ENCODE peak calls at places on chromosome 20, in five cellular contexts. Q is AG10803, W is right lobe of liver, L is foreskin fibroblast, X is A549. J is an unnamed sample.

GRCh38 chr20:48458003-48458377 is 369.8 kb downstream of the PREX1 start:
- DNase-seq in Q (no peak), L (no peak), X (no peak), W (no peak), J (no peak)

GRCh38 chr20:51163996-51164600 is 141.2 kb upstream of the KCNG1 start:
- DNase-seq in W (no peak), L (no peak), X (no peak), Q (no peak), J (no peak)

GRCh38 chr20:49990310-49990720 is 7.5 kb downstream of the SNAI1 start:
- DNase-seq in X (no peak), L (peak), W (no peak), Q (peak), J (no peak)

GRCh38 chr20:34797012-34797720 is 28.3 kb downstream of the NCOA6 start:
- DNase-seq in W (no peak), X (no peak), Q (no peak), L (no peak), J (no peak)

GRCh38 chr20:53405070-53405603 is 188.5 kb downstream of the ZNF217 start:
- DNase-seq in W (no peak), X (no peak), Q (no peak), L (no peak), J (no peak)

GRCh38 chr20:21515300-21516179 is 1.7 kb upstream of the NKX2-2 start:
- DNase-seq in Q (no peak), L (no peak), W (peak), X (no peak), J (no peak)

GRCh38 chr20:237918-238317 is 10.9 kb downstream of the DEFB129 start:
- DNase-seq in W (no peak), X (no peak), L (no peak), Q (no peak), J (no peak)

GRCh38 chr20:44019638-44020335 is 105.1 kb downstream of the TOX2 start:
- DNase-seq in X (no peak), Q (peak), L (peak), W (no peak), J (peak)

GRCh38 chr20:40897177-40897700 is 131.4 kb upstream of the TOP1 start:
- DNase-seq in X (no peak), Q (peak), L (peak), W (peak), J (peak)

GRCh38 chr20:34163316-34163715 is 51.3 kb upstream of the EIF2S2 start:
- DNase-seq in Q (no peak), L (no peak), W (no peak), X (no peak), J (no peak)

GRCh38 chr20:44017905-44018683 is 103.4 kb downstream of the TOX2 start:
- DNase-seq in Q (peak), W (no peak), X (peak), L (peak), J (peak)

GRCh38 chr20:4183361-4183760 is 168.0 kb upstream of the RNF24 start:
- DNase-seq in X (no peak), Q (no peak), L (no peak), W (no peak), J (no peak)

GRCh38 chr20:39524371-39524911 is 562.3 kb downstream of the DHX35 start:
- DNase-seq in X (no peak), W (no peak), Q (no peak), L (no peak), J (no peak)

GRCh38 chr20:63594043-63594561 is 20.1 kb upstream of the HELZ2 start:
- DNase-seq in X (no peak), W (no peak), Q (peak), L (peak), J (no peak)

GRCh38 chr20:17633221-17633849 is 48.7 kb downstream of the RRBP1 start:
- DNase-seq in L (no peak), Q (no peak), W (no peak), X (no peak), J (no peak)

GRCh38 chr20:52049001-52049731 is 142.4 kb downstream of the ZFP64 start:
- DNase-seq in L (peak), X (no peak), Q (peak), W (no peak), J (peak)

GRCh38 chr20:13510837-13511488 is 127.8 kb downstream of the TASP1 start:
- DNase-seq in W (no peak), L (no peak), Q (peak), X (no peak), J (peak)

GRCh38 chr20:59667981-59668515 is 63.7 kb downstream of the PHACTR3 start:
- DNase-seq in X (no peak), L (no peak), W (no peak), Q (no peak), J (no peak)

GRCh38 chr20:2631228-2631627 is 21.2 kb upstream of the NOP56 start:
- DNase-seq in W (no peak), L (peak), Q (no peak), X (no peak), J (peak)

GRCh38 chr20:5770240-5770986 is 20.2 kb downstream of the SHLD1 start:
- DNase-seq in W (no peak), X (no peak), L (peak), Q (peak), J (no peak)

GRCh38 chr20:48166082-48166835 is 381.0 kb upstream of the SULF2 start:
- DNase-seq in X (no peak), L (no peak), Q (no peak), W (no peak), J (no peak)

GRCh38 chr20:20743511-20744169 is 31.2 kb upstream of the RALGAPA2 start:
- DNase-seq in X (no peak), Q (no peak), L (no peak), W (peak), J (no peak)

GRCh38 chr20:11267131-11267761 is 593.4 kb upstream of the JAG1 start:
- DNase-seq in W (no peak), X (peak), Q (peak), L (peak), J (peak)

GRCh38 chr20:46222521-46223007 is 85.7 kb downstream of the CDH22 start:
- DNase-seq in X (no peak), L (no peak), Q (no peak), W (no peak), J (no peak)

GRCh38 chr20:17679786-17680127 is 2.3 kb downstream of the RRBP1 start:
- DNase-seq in L (no peak), W (peak), Q (no peak), X (peak), J (no peak)

GRCh38 chr20:19849341-19850189 is 91.5 kb downstream of the RIN2 start:
- DNase-seq in W (no peak), Q (peak), X (no peak), L (no peak), J (no peak)

GRCh38 chr20:59265298-59265697 is 35.1 kb upstream of the EDN3 start:
- DNase-seq in W (no peak), L (no peak), X (no peak), Q (no peak), J (no peak)

DNA sequence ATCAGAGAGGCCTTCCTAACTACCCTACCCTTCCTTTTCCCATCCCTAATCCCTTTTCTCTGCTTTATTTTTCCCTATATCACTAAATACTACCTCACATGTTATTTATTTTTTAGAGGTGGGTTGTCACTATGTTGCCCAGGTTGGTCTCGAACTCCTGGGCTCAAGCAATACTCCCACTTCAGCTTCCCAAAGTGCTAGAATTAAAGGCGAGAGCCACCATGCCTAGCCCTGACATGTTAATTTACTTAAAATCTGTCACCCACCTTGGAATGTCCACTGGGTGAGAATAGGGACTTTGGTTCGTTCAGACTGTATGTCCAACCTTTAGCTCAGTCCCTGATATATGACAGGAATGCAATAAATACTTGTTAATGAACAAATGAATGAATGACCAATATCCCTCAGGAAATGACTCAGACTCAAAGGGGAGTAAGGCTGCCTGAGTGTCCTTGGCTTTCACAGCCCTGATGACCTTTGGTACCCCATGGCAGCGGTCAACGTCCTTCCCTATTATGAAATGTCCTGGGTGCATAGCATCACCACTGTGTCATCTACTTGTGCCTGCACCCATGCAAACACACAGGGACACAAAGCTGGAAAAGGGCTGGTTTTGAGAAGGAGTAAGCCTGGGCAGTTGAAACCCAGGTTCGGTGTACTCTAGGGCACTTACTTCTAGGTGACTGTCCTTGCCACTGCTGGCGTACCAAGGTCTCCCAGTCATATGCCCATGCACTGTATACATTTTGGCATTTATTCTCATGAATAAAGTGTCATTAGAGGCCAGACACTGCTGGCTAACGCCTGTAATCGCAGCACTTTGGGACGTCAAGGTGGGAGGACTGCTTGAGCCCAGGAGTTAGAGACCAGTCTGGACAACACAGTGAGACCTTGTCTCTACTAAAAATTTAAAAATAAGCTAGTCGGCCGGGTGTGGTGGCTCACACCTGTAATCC is 26.5 kb downstream of the BCL2L1 start:
- DNase-seq in L (peak), W (peak), Q (peak), X (peak), J (peak)
- TF ChIP-seq CTCF in L (no peak), W (no peak), Q (no peak), X (no peak), J (no peak)

DNA sequence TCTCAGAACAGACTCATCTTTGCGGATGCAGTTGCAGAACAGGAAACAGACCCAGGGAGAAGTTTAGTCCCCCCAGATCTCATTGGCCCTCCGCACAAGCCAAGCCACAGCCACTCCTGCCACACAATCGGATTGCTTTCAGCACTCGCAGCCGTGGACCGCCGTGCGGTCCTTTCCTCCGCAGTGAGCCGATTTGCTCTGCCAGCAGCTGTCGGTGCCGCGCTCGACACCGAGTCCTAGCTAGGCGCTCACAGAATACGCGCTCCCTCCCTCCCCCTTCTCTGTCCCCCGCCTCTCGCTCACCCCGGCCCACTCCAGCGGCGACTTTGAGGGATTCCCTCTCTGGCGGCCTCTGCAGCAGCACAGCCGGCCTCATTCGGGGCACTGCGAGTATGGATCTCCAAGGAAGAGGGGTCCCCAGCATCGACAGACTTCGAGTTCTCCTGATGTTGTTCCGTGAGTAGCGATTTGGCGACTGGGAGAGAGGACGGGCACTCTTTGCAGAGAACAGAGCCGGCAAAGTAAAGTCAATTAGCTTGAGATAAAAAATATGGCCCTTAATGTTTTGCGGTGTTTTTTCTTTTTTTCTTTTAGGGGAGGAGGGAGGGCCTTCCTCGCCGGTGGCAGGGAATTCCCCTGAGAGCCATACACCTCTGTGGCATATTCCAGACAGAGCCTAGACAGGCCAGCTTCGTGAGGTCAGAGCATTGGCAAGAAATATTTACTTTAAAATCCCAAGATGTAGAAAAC is at the start of gene LAMP5:
- DNase-seq in Q (peak), L (peak), X (no peak), W (no peak), J (no peak)
- H3K4me3 ChIP-seq in Q (no peak), L (no peak), X (peak), W (no peak), J (no peak)

GRCh38 chr20:62182469-62183425 is at the start of gene MTG2:
- DNase-seq in Q (peak), L (peak), W (peak), X (peak), J (peak)
- TF ChIP-seq CTCF in Q (no peak), L (no peak), W (no peak), X (no peak), J (peak)

GRCh38 chr20:37905969-37906613 is 3.2 kb downstream of the VSTM2L start:
- DNase-seq in X (no peak), L (no peak), W (no peak), Q (no peak), J (no peak)

GRCh38 chr20:37902504-37903313 is at the start of gene VSTM2L:
- DNase-seq in Q (peak), W (no peak), L (peak), X (peak), J (peak)

GRCh38 chr20:37903317-37904007 is 535 bp downstream of the VSTM2L start:
- DNase-seq in Q (no peak), L (no peak), X (peak), W (no peak), J (no peak)

GRCh38 chr20:37904008-37904675 is 1.2 kb downstream of the VSTM2L start:
- DNase-seq in X (no peak), Q (no peak), W (no peak), L (no peak), J (no peak)

DNA sequence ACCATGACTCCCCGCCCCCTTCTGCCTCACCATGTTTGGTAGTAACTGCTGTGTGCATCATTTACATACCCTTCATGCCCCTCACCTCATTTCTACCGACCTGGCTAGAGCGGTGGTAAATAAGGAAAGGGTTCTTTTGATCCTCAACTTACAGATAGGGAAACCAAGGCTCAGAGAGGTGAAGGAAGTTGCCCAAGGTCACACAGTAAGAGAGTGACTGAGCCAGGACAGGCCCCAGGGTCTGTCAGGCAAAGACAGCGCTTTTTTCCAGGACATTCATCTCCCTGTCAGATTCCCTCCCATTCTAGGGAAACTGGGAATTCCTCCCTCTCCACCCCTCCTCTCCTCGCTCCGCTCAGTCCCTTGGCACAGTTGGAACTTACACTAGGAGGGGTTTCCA is 1.9 kb downstream of the VSTM2L start:
- DNase-seq in Q (no peak), X (no peak), W (no peak), L (no peak), J (no peak)
- H3K4me3 ChIP-seq in Q (no peak), X (no peak), W (no peak), L (no peak), J (peak)

GRCh38 chr20:36449663-36450062 is 91.7 kb upstream of the MYL9 start:
- DNase-seq in Q (no peak), X (no peak), W (no peak), L (no peak), J (no peak)

GRCh38 chr20:36441416-36441815 is 99.9 kb upstream of the MYL9 start:
- DNase-seq in Q (no peak), W (no peak), X (no peak), L (no peak), J (no peak)

GRCh38 chr20:36446557-36446956 is 94.8 kb upstream of the MYL9 start:
- DNase-seq in Q (no peak), X (no peak), L (no peak), W (no peak), J (no peak)

GRCh38 chr20:36447101-36447500 is 94.2 kb upstream of the MYL9 start:
- DNase-seq in X (no peak), Q (no peak), W (no peak), L (no peak), J (no peak)

GRCh38 chr20:36445847-36446246 is 95.5 kb upstream of the MYL9 start:
- DNase-seq in X (no peak), W (no peak), L (no peak), Q (no peak), J (no peak)
- TF ChIP-seq CTCF in X (no peak), W (no peak), L (no peak), Q (no peak), J (no peak)

GRCh38 chr20:54716790-54717189 is 241.4 kb downstream of the DOK5 start:
- DNase-seq in W (no peak), L (no peak), X (no peak), Q (no peak), J (no peak)
- H3K4me3 ChIP-seq in W (no peak), L (no peak), X (no peak), Q (no peak), J (no peak)

J was measured in cardiac fibroblast.